ENCODE peak calls at places on chromosomes 7 and 10, in four cellular contexts. O, R, B and S are unnamed samples.

GRCh38 chr10:119652361-119652760 is 1.2 kb downstream of the BAG3 start:
- DNase-seq in O (peak), R (no peak), B (peak), S (no peak)

GRCh38 chr10:100020883-100021248 is 11.1 kb upstream of the DNMBP start:
- DNase-seq in O (no peak), R (peak), B (no peak), S (no peak)

GRCh38 chr10:3482200-3482993 is 302.6 kb downstream of the KLF6 start:
- DNase-seq in O (no peak), R (peak), B (peak), S (peak)

GRCh38 chr7:135755351-135755753 is 6.7 kb upstream of the FAM180A start:
- DNase-seq in O (no peak), R (no peak), B (no peak), S (no peak)

GRCh38 chr7:130904031-130904757 is 170.2 kb upstream of the KLF14 start:
- DNase-seq in O (peak), R (no peak), B (peak), S (no peak)

GRCh38 chr7:7971308-7972040 is 2.9 kb downstream of the GLCCI1 start:
- DNase-seq in O (no peak), R (no peak), B (no peak), S (no peak)

GRCh38 chr7:150974468-150975391 is 3.4 kb downstream of the KCNH2 start:
- DNase-seq in O (peak), R (peak), B (peak), S (no peak)

GRCh38 chr10:11870461-11870780 is 47.3 kb downstream of the PROSER2 start:
- DNase-seq in O (no peak), R (peak), B (no peak), S (no peak)

GRCh38 chr7:100861616-100861985 is 5.6 kb upstream of the TRIP6 start:
- DNase-seq in O (no peak), R (no peak), B (no peak), S (no peak)

GRCh38 chr10:102235991-102236390 is 5.3 kb downstream of the PITX3 start:
- DNase-seq in O (no peak), R (no peak), B (no peak), S (no peak)

GRCh38 chr10:49265885-49266284 is 33.1 kb upstream of the C10orf71 start:
- DNase-seq in O (no peak), R (no peak), B (peak), S (no peak)

GRCh38 chr7:143846692-143847091 is 55.3 kb downstream of the TCAF1 start:
- DNase-seq in O (no peak), R (no peak), B (no peak), S (no peak)

GRCh38 chr10:99945286-99945685 is 64.5 kb downstream of the DNMBP start:
- DNase-seq in O (peak), R (no peak), B (peak), S (no peak)

GRCh38 chr7:142808802-142809583 is 38.2 kb downstream of the PRSS2 start:
- DNase-seq in O (no peak), R (no peak), B (peak), S (no peak)

GRCh38 chr10:95706573-95706972 is 12.8 kb upstream of the TCTN3 start:
- DNase-seq in O (no peak), R (no peak), B (no peak), S (no peak)

GRCh38 chr7:74031403-74032190 is 3.6 kb downstream of the ELN start:
- DNase-seq in O (no peak), R (no peak), B (no peak), S (no peak)
- H3K4me2 ChIP-seq in O (no peak), R (no peak), B (peak), S (no peak)

DNA sequence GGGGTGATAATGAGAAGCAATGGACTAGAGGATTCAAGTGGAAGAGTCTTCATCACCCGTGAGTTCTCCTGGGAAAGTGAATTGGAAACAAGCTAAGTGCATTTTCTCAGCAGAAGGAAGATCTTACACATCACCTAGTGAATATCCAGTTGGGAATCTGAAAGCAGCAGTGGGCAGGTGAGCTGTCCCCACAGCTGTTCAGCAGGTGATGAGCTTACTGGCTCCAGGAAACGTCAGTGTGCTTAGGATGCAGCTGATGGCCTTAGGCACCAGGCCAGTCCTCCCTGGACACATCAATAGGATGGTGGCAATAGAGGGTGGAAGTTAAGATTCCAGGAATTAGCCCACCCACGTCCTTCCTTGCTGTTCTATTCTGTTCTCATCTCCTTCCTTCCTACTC is 66.7 kb downstream of the NOD1 start:
- DNase-seq in O (no peak), R (no peak), B (no peak), S (no peak)
- H3K4me2 ChIP-seq in O (no peak), R (no peak), B (no peak), S (no peak)

GRCh38 chr10:122462533-122463465 is 1.4 kb downstream of the HTRA1 start:
- DNase-seq in O (no peak), R (no peak), B (peak), S (no peak)

GRCh38 chr10:122461729-122462532 is 578 bp downstream of the HTRA1 start:
- DNase-seq in O (peak), R (peak), B (peak), S (no peak)

GRCh38 chr10:122459586-122460273 is 1.6 kb upstream of the HTRA1 start:
- DNase-seq in O (no peak), R (no peak), B (peak), S (no peak)

GRCh38 chr10:122461367-122461728 is at the start of gene HTRA1:
- DNase-seq in O (peak), R (peak), B (peak), S (peak)

DNA sequence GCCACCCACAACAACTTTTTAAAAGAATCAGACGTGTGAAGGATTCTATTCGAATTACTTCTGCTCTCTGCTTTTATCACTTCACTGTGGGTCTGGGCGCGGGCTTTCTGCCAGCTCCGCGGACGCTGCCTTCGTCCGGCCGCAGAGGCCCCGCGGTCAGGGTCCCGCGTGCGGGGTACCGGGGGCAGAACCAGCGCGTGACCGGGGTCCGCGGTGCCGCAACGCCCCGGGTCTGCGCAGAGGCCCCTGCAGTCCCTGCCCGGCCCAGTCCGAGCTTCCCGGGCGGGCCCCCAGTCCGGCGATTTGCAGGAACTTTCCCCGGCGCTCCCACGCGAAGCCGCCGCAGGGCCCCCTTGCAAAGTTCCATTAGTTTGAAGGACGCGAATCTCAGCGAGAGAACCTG is 461 bp upstream of the HTRA1 start:
- DNase-seq in O (no peak), R (no peak), B (peak), S (no peak)
- H3K4me2 ChIP-seq in O (peak), R (peak), B (peak), S (peak)

GRCh38 chr10:93456480-93456879 is 25.7 kb downstream of the MYOF start:
- DNase-seq in O (no peak), R (no peak), B (peak), S (no peak)
- H3K4me2 ChIP-seq in O (peak), R (no peak), B (peak), S (no peak)

GRCh38 chr10:46217749-46218453 is 68.9 kb upstream of the ANTXRL start:
- DNase-seq in O (no peak), R (no peak), B (no peak), S (no peak)
- H3K4me2 ChIP-seq in O (no peak), R (no peak), B (no peak), S (no peak)

GRCh38 chr10:108427081-108427480 is 1262.6 kb upstream of the SORCS1 start:
- DNase-seq in O (no peak), R (no peak), B (no peak), S (no peak)

GRCh38 chr10:108424656-108425055 is 1260.2 kb upstream of the SORCS1 start:
- DNase-seq in O (no peak), R (no peak), B (peak), S (no peak)

GRCh38 chr10:108421256-108421655 is 1256.8 kb upstream of the SORCS1 start:
- DNase-seq in O (no peak), R (no peak), B (no peak), S (no peak)

DNA sequence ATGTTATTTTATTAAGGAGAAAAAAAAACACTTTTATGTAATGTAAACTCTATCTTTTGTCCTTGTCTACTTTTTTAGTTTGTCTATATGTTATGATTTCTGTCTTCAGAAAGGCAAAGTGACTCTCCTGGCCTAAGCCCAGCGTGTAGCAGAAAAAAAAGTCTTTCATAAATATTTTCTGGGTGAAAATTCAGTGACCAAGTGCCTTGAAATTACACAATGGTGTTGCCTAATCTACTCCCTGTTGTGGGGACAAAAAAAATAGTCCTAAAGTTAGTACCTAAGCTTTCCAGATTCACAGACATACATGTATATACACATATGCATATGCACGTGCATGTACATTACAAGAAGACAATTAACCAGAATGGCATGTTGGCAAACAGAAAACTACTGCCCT is 1257.8 kb upstream of the SORCS1 start:
- DNase-seq in O (no peak), R (no peak), B (peak), S (no peak)
- H3K4me2 ChIP-seq in O (no peak), R (no peak), B (no peak), S (no peak)

GRCh38 chr7:78996013-78996412 is 457.5 kb downstream of the MAGI2 start:
- DNase-seq in O (no peak), R (no peak), B (no peak), S (no peak)
- H3K4me2 ChIP-seq in O (no peak), R (no peak), B (no peak), S (no peak)